ENCODE peak calls at places on chromosomes 7 and 10, in four cellular contexts. H, V, X and A are unnamed samples.

GRCh38 chr10:21927601-21928000 is 75.9 kb downstream of the DNAJC1 start:
- DNase-seq in V (no peak), H (no peak), X (no peak), A (no peak)

GRCh38 chr7:135341049-135341448 is 107.4 kb downstream of the STRA8 start:
- DNase-seq in H (peak; percentile 59), X (no peak), V (no peak), A (no peak)

GRCh38 chr10:110860576-110861241 is 11.0 kb upstream of the PDCD4 start:
- DNase-seq in V (no peak), H (peak; percentile 34), X (no peak), A (no peak)

GRCh38 chr10:31467791-31468535 is 148.9 kb downstream of the ZEB1 start:
- DNase-seq in X (no peak), V (no peak), H (peak; percentile 61), A (no peak)

GRCh38 chr10:97058521-97058920 is 127.2 kb downstream of the SLIT1 start:
- DNase-seq in X (no peak), V (no peak), H (no peak), A (no peak)

GRCh38 chr10:121734517-121735137 is 136.4 kb upstream of the FGFR2 start:
- DNase-seq in V (no peak), X (no peak), H (peak; percentile 28), A (no peak)

GRCh38 chr7:56007167-56007652 is 42.8 kb downstream of the NIPSNAP2 start:
- DNase-seq in H (peak; percentile 99), X (no peak), V (no peak), A (no peak)

GRCh38 chr7:69799048-69799697 is 200.9 kb downstream of the AUTS2 start:
- DNase-seq in X (no peak), V (no peak), H (no peak), A (no peak)

GRCh38 chr7:24965831-24966708 is 13.9 kb downstream of the OSBPL3 start:
- DNase-seq in H (no peak), V (no peak), X (no peak), A (no peak)

GRCh38 chr10:16545126-16545736 is 23.6 kb upstream of the C1QL3 start:
- DNase-seq in H (peak; percentile 13), V (no peak), X (no peak), A (no peak)

GRCh38 chr7:55019329-55019690 is 493 bp downstream of the EGFR start:
- DNase-seq in V (peak; percentile 75), H (no peak), X (peak; percentile 88), A (peak; percentile 49)

GRCh38 chr7:22841954-22842353 is 19.3 kb upstream of the TOMM7 start:
- DNase-seq in X (peak; percentile 82), H (no peak), V (no peak), A (peak; percentile 54)

GRCh38 chr10:89348458-89348857 is 20.7 kb downstream of the IFIT3 start:
- DNase-seq in X (no peak), H (no peak), V (no peak), A (no peak)

GRCh38 chr10:133165556-133166503 is 5.8 kb downstream of the KNDC1 start:
- DNase-seq in V (no peak), X (peak; percentile 69), H (no peak), A (no peak)

GRCh38 chr10:91378061-91378460 is 32.1 kb upstream of the HECTD2 start:
- DNase-seq in V (no peak), X (no peak), H (no peak), A (no peak)

GRCh38 chr10:63929826-63930467 is 408.7 kb downstream of the REEP3 start:
- DNase-seq in X (no peak), H (no peak), V (peak; percentile 14), A (no peak)

GRCh38 chr10:110815354-110816004 is 56.2 kb upstream of the PDCD4 start:
- DNase-seq in V (no peak), H (no peak), X (no peak), A (no peak)

GRCh38 chr10:114483575-114483974 is 79.3 kb upstream of the AFAP1L2 start:
- DNase-seq in H (no peak), V (no peak), X (no peak), A (no peak)

GRCh38 chr7:41816111-41816510 is 113.2 kb upstream of the INHBA start:
- DNase-seq in H (no peak), X (no peak), V (no peak), A (no peak)

GRCh38 chr10:52578871-52579405 is 193.6 kb downstream of the MBL2 start:
- DNase-seq in X (no peak), V (no peak), H (no peak), A (no peak)

GRCh38 chr10:28892818-28893547 is 215.7 kb downstream of the BAMBI start:
- DNase-seq in H (no peak), X (no peak), V (no peak), A (no peak)

GRCh38 chr7:142542938-142543337 is 206.3 kb upstream of the PRSS1 start:
- DNase-seq in V (no peak), H (no peak), X (no peak), A (no peak)

GRCh38 chr10:97854735-97855134 is 5.1 kb downstream of the GOLGA7B start:
- DNase-seq in H (no peak), V (no peak), X (no peak), A (no peak)

GRCh38 chr10:103761075-103761920 is 94.1 kb downstream of the SH3PXD2A start:
- DNase-seq in X (no peak), V (no peak), H (no peak), A (no peak)

GRCh38 chr7:128174391-128174790 is 66.7 kb upstream of the LEP start:
- DNase-seq in V (no peak), X (no peak), H (no peak), A (no peak)

GRCh38 chr10:29946953-29947700 is 112.3 kb downstream of the JCAD start:
- DNase-seq in X (no peak), H (no peak), V (no peak), A (peak; percentile 52)

GRCh38 chr7:47069385-47070076 is 512.4 kb downstream of the TNS3 start:
- DNase-seq in X (no peak), H (no peak), V (no peak), A (no peak)

GRCh38 chr7:74028321-74028812 is 394 bp downstream of the ELN start:
- DNase-seq in H (no peak), V (peak; percentile 55), X (no peak), A (no peak)

GRCh38 chr7:74027124-74027682 is 770 bp upstream of the ELN start:
- DNase-seq in H (no peak), X (no peak), V (no peak), A (no peak)

GRCh38 chr7:74029094-74029785 is 1.3 kb downstream of the ELN start:
- DNase-seq in X (no peak), H (no peak), V (peak; percentile 52), A (no peak)

GRCh38 chr7:74026406-74027123 is 1.4 kb upstream of the ELN start:
- DNase-seq in V (peak; percentile 86), H (peak; percentile 24), X (peak; percentile 91), A (peak; percentile 87)

GRCh38 chr7:74027683-74028320 is at the start of gene ELN:
- DNase-seq in V (peak; percentile 96), X (peak; percentile 88), H (no peak), A (peak; percentile 87)
- TF ChIP-seq POLR2A in V (no peak), X (peak; percentile 40), H (no peak), A (no peak)

GRCh38 chr7:45111298-45112223 is at the start of gene TBRG4:
- DNase-seq in X (peak; percentile 96), V (peak; percentile 92), H (peak; percentile 90), A (peak; percentile 92)
- TF ChIP-seq EP300 in X (no peak), V (no peak), H (peak; percentile 41), A (peak; percentile 91)

GRCh38 chr10:119095648-119096047 is 8.3 kb upstream of the DENND10 start:
- DNase-seq in V (no peak), H (no peak), X (no peak), A (no peak)

GRCh38 chr10:119090026-119090808 is 9.6 kb upstream of the EIF3A start:
- DNase-seq in X (no peak), H (no peak), V (no peak), A (no peak)

GRCh38 chr10:119087271-119087897 is 6.8 kb upstream of the EIF3A start:
- DNase-seq in H (no peak), X (no peak), V (no peak), A (no peak)

GRCh38 chr10:119090968-119091367 is 10.4 kb upstream of the EIF3A start:
- DNase-seq in V (no peak), H (no peak), X (no peak), A (no peak)
- H3K4me1 ChIP-seq in V (no peaks in the 10 kb centered on the region), H (peaks cover 37% of the 10 kb centered on the region), X (no peaks in the 10 kb centered on the region), A (no peaks in the 10 kb centered on the region)

DNA sequence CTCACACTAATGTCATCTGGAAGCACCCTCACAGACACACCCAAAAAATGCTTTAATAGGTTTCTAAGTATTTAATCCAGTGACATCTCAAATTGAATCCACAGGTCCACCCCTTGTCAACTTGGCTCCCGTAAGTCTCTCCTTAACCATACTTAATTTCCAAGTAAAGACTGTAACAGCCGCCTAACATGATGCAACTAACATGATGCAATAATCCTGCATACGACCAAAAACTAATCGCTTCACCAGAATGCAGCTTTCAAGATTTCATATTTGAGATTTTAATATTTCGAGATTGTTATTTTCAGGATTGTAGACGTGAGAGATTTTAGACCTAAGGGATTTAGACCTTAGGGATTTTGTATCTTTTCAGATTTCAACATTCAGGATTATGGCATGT is 3.7 kb upstream of the HDAC9 start:
- DNase-seq in X (no peak), V (no peak), H (no peak), A (no peak)
- TF ChIP-seq POLR2A in X (no peak), V (no peak), H (no peak), A (no peak)

GRCh38 chr7:157575181-157575580 is 238.4 kb downstream of the DNAJB6 start:
- DNase-seq in H (no peak), V (no peak), X (no peak), A (no peak)
- TF ChIP-seq EP300 in H (no peak), V (no peak), X (no peak), A (no peak)

GRCh38 chr10:79116363-79116762 is 47.6 kb downstream of the ZMIZ1 start:
- DNase-seq in H (no peak), V (no peak), X (no peak), A (no peak)

GRCh38 chr10:79115302-79115701 is 46.5 kb downstream of the ZMIZ1 start:
- DNase-seq in X (no peak), H (no peak), V (no peak), A (no peak)

GRCh38 chr10:79118286-79119202 is 49.8 kb downstream of the ZMIZ1 start:
- DNase-seq in X (no peak), H (no peak), V (no peak), A (no peak)

GRCh38 chr10:79113827-79114226 is 45.1 kb downstream of the ZMIZ1 start:
- DNase-seq in V (no peak), H (no peak), X (no peak), A (no peak)

DNA sequence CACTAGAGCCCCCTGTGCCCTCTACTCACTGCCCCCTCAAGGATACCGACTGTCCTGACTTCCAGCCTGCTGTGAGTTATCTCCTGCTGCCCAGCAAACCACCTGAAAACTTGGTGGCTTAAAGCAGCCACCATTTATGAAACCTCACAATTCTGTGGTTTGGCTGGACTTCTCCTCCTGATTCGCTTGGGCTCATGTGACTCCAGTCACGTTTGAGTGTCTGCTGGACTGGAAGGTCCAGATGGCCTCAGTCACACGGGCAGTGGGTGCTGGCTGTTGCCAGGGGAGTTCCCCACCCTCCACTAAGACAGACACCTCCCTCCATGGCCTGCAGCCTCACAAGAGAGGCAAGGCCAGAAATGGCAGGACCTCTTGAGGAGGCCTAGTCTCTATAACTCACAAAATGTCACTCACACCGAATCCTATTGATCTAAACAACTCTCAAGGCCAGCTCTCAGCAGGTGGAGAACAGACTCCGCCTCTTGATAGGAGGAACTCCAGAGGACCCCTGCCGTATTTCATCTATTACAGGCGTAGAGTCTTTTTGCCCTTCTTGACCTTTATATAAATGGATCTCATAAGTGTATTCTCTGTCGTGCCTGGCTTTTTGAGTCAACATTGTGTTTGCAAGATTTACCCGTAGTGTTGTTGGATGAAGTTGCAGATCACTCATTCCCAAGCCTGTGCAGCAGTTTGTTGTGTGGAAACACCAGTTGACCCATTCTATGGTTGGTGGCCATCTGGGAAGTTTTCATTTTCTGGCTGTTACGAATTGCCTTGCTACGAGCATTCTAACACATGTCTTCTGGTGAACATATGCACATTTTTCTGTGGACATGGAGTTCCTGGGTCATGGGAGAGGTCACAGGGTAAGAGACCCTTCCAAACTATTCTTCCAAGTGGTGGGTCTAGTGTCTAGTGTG is 48.3 kb downstream of the ZMIZ1 start:
- DNase-seq in V (no peak), H (no peak), X (no peak), A (peak; percentile 66)
- H3K4me1 ChIP-seq in V (peaks cover 48% of the 10 kb centered on the region), H (peaks cover 56% of the 10 kb centered on the region), X (peaks cover 61% of the 10 kb centered on the region), A (peaks cover 35% of the 10 kb centered on the region)